ENCODE peak calls at places on chromosomes 11 and 22, in seven cellular contexts. B, M, K, J, S, Z and A are unnamed samples.
A peak's percentile ranks its signal among the peaks of the same experiment; 100 is the strongest.

GRCh38 chr11:99494065-99494464 is 473.3 kb downstream of the CNTN5 start:
- DNase-seq in J (no peak), M (no peak), B (no peak), Z (no peak), S (no peak), K (no peak), A (no peak)

GRCh38 chr11:75982309-75982708 is 167.3 kb downstream of the UVRAG start:
- DNase-seq in B (no peak), J (no peak), K (no peak), Z (no peak), M (no peak), S (no peak), A (no peak)

GRCh38 chr22:24994070-24994763 is 41.7 kb downstream of the KIAA1671 start:
- DNase-seq in M (no peak), B (no peak), K (no peak), Z (no peak), J (no peak), S (no peak), A (no peak)

GRCh38 chr22:25698461-25698860 is 43.5 kb upstream of the MYO18B start:
- DNase-seq in K (no peak), J (no peak), S (no peak), M (no peak), Z (no peak), B (no peak), A (no peak)

GRCh38 chr11:64766881-64767280 is 7.1 kb upstream of the PYGM start:
- DNase-seq in S (no peak), Z (no peak), K (peak; percentile 19), B (no peak), M (no peak), J (no peak), A (no peak)

GRCh38 chr22:45896153-45896951 is 80.6 kb downstream of the WNT7B start:
- DNase-seq in M (no peak), Z (no peak), S (peak; percentile 60), K (no peak), J (no peak), B (no peak), A (no peak)

GRCh38 chr22:41341990-41342389 is 39.8 kb upstream of the TEF start:
- DNase-seq in M (no peak), B (no peak), Z (no peak), K (no peak), S (no peak), J (no peak), A (no peak)

GRCh38 chr11:65013130-65013691 is 749 bp upstream of the ARL2 start:
- DNase-seq in S (peak; percentile 97), B (peak; percentile 91), K (peak; percentile 90), Z (peak; percentile 96), M (peak; percentile 78), J (peak; percentile 19), A (peak; percentile 87)

GRCh38 chr11:68956142-68956541 is 24.6 kb downstream of the MRGPRD start:
- DNase-seq in B (no peak), Z (no peak), J (no peak), S (peak; percentile 40), K (no peak), M (no peak), A (no peak)

GRCh38 chr11:3152471-3153110 is 12.5 kb downstream of the OSBPL5 start:
- DNase-seq in S (peak; percentile 55), M (no peak), B (no peak), J (no peak), Z (no peak), K (no peak), A (no peak)

GRCh38 chr11:11346249-11346648 is 6.8 kb downstream of the CSNK2A3 start:
- DNase-seq in M (no peak), S (no peak), Z (no peak), J (peak; percentile 42), B (no peak), K (no peak), A (no peak)

GRCh38 chr11:1930448-1930802 is 10.9 kb downstream of the TNNT3 start:
- DNase-seq in S (peak; percentile 7), J (no peak), B (no peak), K (no peak), Z (peak; percentile 53), M (no peak), A (no peak)

GRCh38 chr22:29375436-29376076 is 12.8 kb downstream of the AP1B1 start:
- DNase-seq in Z (no peak), S (no peak), K (no peak), B (peak; percentile 37), M (no peak), J (no peak), A (no peak)

GRCh38 chr11:111840143-111840542 is 31.2 kb downstream of the ALG9 start:
- DNase-seq in B (no peak), K (no peak), M (no peak), Z (no peak), J (no peak), S (no peak), A (no peak)

GRCh38 chr22:24810043-24810749 is 4.2 kb downstream of the SGSM1 start:
- DNase-seq in M (no peak), B (peak; percentile 24), S (no peak), Z (no peak), K (peak; percentile 63), J (no peak), A (peak; percentile 53)

GRCh38 chr22:19523240-19524169 is 705 bp downstream of the CLDN5 start:
- DNase-seq in S (no peak), M (no peak), B (no peak), J (no peak), K (no peak), Z (peak; percentile 78), A (no peak)

GRCh38 chr11:61027141-61027840 is 55.8 kb downstream of the CD6 start:
- DNase-seq in B (no peak), M (no peak), K (no peak), S (no peak), J (no peak), Z (no peak), A (no peak)

GRCh38 chr11:72578051-72578450 is 96.2 kb downstream of the PDE2A start:
- DNase-seq in K (peak; percentile 21), S (peak; percentile 37), Z (peak; percentile 57), B (no peak), J (no peak), M (no peak), A (no peak)

GRCh38 chr22:46996595-46997310 is 234.3 kb downstream of the TBC1D22A start:
- DNase-seq in S (no peak), B (no peak), M (no peak), J (no peak), Z (no peak), K (no peak), A (no peak)

GRCh38 chr11:31050061-31050790 is 319.3 kb downstream of the DCDC1 start:
- DNase-seq in M (no peak), K (no peak), B (no peak), Z (no peak), J (peak; percentile 79), S (no peak), A (no peak)

GRCh38 chr22:35505394-35506258 is 35.0 kb upstream of the RASD2 start:
- DNase-seq in M (no peak), Z (no peak), J (no peak), B (no peak), S (no peak), K (no peak), A (no peak)

GRCh38 chr22:44538071-44538470 is 40.0 kb upstream of the RTL6 start:
- DNase-seq in J (no peak), K (no peak), S (no peak), M (no peak), Z (no peak), B (no peak), A (no peak)

GRCh38 chr11:109994896-109995295 is 98.3 kb upstream of the ZC3H12C start:
- DNase-seq in Z (no peak), M (no peak), K (no peak), B (no peak), J (no peak), S (no peak), A (no peak)

GRCh38 chr11:47056261-47056915 is 119.8 kb downstream of the CSTPP1 start:
- DNase-seq in B (peak; percentile 15), J (no peak), K (no peak), S (no peak), M (no peak), Z (no peak), A (no peak)

GRCh38 chr22:33271390-33272161 is 213.4 kb upstream of the SYN3 start:
- DNase-seq in S (peak; percentile 77), Z (no peak), M (no peak), K (peak; percentile 37), B (no peak), J (no peak), A (no peak)

GRCh38 chr22:50184004-50184461 is 1.7 kb upstream of the TRABD start:
- DNase-seq in S (peak; percentile 90), K (no peak), J (no peak), M (no peak), Z (no peak), B (peak; percentile 60), A (no peak)

GRCh38 chr11:69097263-69097662 is 48.5 kb downstream of the TPCN2 start:
- DNase-seq in B (no peak), S (no peak), Z (no peak), J (no peak), M (no peak), K (no peak), A (no peak)

GRCh38 chr22:41863472-41863871 is 30.6 kb downstream of the SREBF2 start:
- DNase-seq in Z (no peak), B (no peak), K (no peak), S (no peak), M (no peak), J (no peak), A (no peak)

GRCh38 chr11:134418119-134418840 is 6.2 kb upstream of the B3GAT1 start:
- DNase-seq in K (no peak), S (no peak), J (no peak), B (no peak), Z (no peak), M (no peak), A (no peak)

GRCh38 chr11:67195971-67196418 is 70.3 kb upstream of the GRK2 start:
- DNase-seq in S (no peak), Z (no peak), K (no peak), J (no peak), M (no peak), B (no peak), A (no peak)

GRCh38 chr11:131109256-131109655 is 193.0 kb upstream of the SNX19 start:
- DNase-seq in Z (no peak), S (no peak), M (no peak), J (no peak), B (no peak), K (no peak), A (peak; percentile 7)

GRCh38 chr11:3710485-3711259 is 39.5 kb upstream of the CHRNA10 start:
- DNase-seq in M (no peak), Z (no peak), K (no peak), S (no peak), J (no peak), B (no peak), A (no peak)

GRCh38 chr22:29145321-29146072 is 60.2 kb upstream of the EMID1 start:
- DNase-seq in Z (peak; percentile 74), M (no peak), K (no peak), S (no peak), J (no peak), B (peak; percentile 76), A (no peak)

GRCh38 chr11:114314096-114314495 is 17.9 kb downstream of the NNMT start:
- DNase-seq in M (no peak), Z (no peak), S (no peak), J (no peak), B (no peak), K (no peak), A (no peak)

GRCh38 chr11:76672431-76673163 is 2.0 kb upstream of the LRRC32 start:
- DNase-seq in B (no peak), S (peak; percentile 56), K (no peak), Z (no peak), J (no peak), M (peak; percentile 48), A (no peak)

GRCh38 chr22:47195676-47196492 is 433.4 kb downstream of the TBC1D22A start:
- DNase-seq in K (no peak), J (no peak), Z (peak; percentile 87), B (no peak), M (no peak), S (no peak), A (no peak)